ENCODE peak calls at places on chromosome 6, in five cellular contexts. J is PC-9, R is WERI-Rb-1, K is colonic mucosa, H is IMR-90. M is an unnamed sample.

GRCh38 chr6:158934157-158934556 is 65.8 kb downstream of the RSPH3 start:
- DNase-seq in H (no peak), J (no peak), R (no peak), K (no peak), M (no peak)

GRCh38 chr6:2990179-2990931 is 9.3 kb upstream of the NQO2 start:
- DNase-seq in R (peak), K (peak), H (no peak), J (no peak), M (peak)

GRCh38 chr6:166389119-166389518 is 6.4 kb upstream of the MPC1 start:
- DNase-seq in K (no peak), R (no peak), H (no peak), J (no peak), M (no peak)

GRCh38 chr6:138724015-138724414 is 49.6 kb upstream of the CCDC28A start:
- DNase-seq in K (no peak), H (no peak), R (no peak), J (no peak), M (no peak)

GRCh38 chr6:169161572-169162167 is 92.0 kb downstream of the THBS2 start:
- DNase-seq in K (no peak), H (peak), R (no peak), J (no peak), M (no peak)

GRCh38 chr6:72324591-72324990 is 297.3 kb upstream of the KCNQ5 start:
- DNase-seq in K (no peak), R (no peak), H (no peak), J (no peak), M (no peak)

GRCh38 chr6:164825386-164825785 is 484.0 kb downstream of the C6orf118 start:
- DNase-seq in R (no peak), K (no peak), H (no peak), J (peak), M (no peak)

GRCh38 chr6:139894271-139894670 is 519.8 kb upstream of the CITED2 start:
- DNase-seq in K (no peak), J (no peak), R (no peak), H (no peak), M (no peak)

GRCh38 chr6:99219788-99220187 is 129.7 kb downstream of the FAXC start:
- DNase-seq in H (no peak), R (peak), K (no peak), J (no peak), M (no peak)

GRCh38 chr6:161233986-161234620 is 39.8 kb downstream of the AGPAT4 start:
- DNase-seq in J (no peak), H (peak), K (peak), R (no peak), M (peak)

GRCh38 chr6:135938588-135939215 is 87.2 kb downstream of the PDE7B start:
- DNase-seq in J (no peak), K (no peak), H (peak), R (peak), M (no peak)

GRCh38 chr6:35445691-35446090 is 6.4 kb upstream of the FANCE start:
- DNase-seq in J (no peak), R (no peak), K (no peak), H (peak), M (no peak)

GRCh38 chr6:70846207-70846835 is 110.5 kb downstream of the B3GAT2 start:
- DNase-seq in K (no peak), R (peak), J (no peak), H (no peak), M (no peak)

GRCh38 chr6:165562421-165563090 is 100.5 kb downstream of the PDE10A start:
- DNase-seq in J (no peak), K (no peak), H (peak), R (no peak), M (no peak)

GRCh38 chr6:3766219-3766618 is 14.7 kb upstream of the PXDC1 start:
- DNase-seq in R (peak), K (no peak), J (no peak), H (no peak), M (no peak)

GRCh38 chr6:160188773-160189172 is 67.2 kb downstream of the SLC22A1 start:
- DNase-seq in K (no peak), H (no peak), J (no peak), R (no peak), M (no peak)

GRCh38 chr6:157549468-157549745 is 168.4 kb downstream of the ZDHHC14 start:
- DNase-seq in R (no peak), H (no peak), J (no peak), K (no peak), M (no peak)

GRCh38 chr6:90080876-90081464 is 186.7 kb downstream of the GJA10 start:
- DNase-seq in R (no peak), K (no peak), H (no peak), J (no peak), M (no peak)

GRCh38 chr6:16372029-16372776 is 133.8 kb downstream of the GMPR start:
- DNase-seq in H (no peak), J (no peak), K (no peak), R (no peak), M (no peak)

GRCh38 chr6:52356017-52356416 is 5.9 kb upstream of the PAQR8 start:
- DNase-seq in H (no peak), K (peak), R (no peak), J (no peak), M (no peak)

GRCh38 chr6:44869321-44869897 is 458.7 kb upstream of the RUNX2 start:
- DNase-seq in H (no peak), K (no peak), J (no peak), R (no peak), M (no peak)

GRCh38 chr6:108902389-108902792 is 54.2 kb downstream of the ARMC2 start:
- DNase-seq in H (peak), J (no peak), K (no peak), R (no peak), M (no peak)

GRCh38 chr6:110897433-110897832 is 22.8 kb downstream of the AMD1 start:
- DNase-seq in J (no peak), R (no peak), H (peak), K (no peak), M (no peak)

GRCh38 chr6:34151321-34152041 is 5.6 kb upstream of the GRM4 start:
- DNase-seq in K (no peak), J (no peak), R (peak), H (no peak), M (no peak)

GRCh38 chr6:143192766-143193165 is 132.1 kb downstream of the AIG1 start:
- DNase-seq in K (no peak), J (no peak), H (no peak), R (no peak), M (no peak)

GRCh38 chr6:53044071-53044470 is 21.1 kb upstream of the FBXO9 start:
- DNase-seq in J (no peak), R (peak), K (no peak), H (peak), M (no peak)

GRCh38 chr6:28738396-28738765 is 185.4 kb downstream of the TRIM27 start:
- DNase-seq in R (no peak), J (no peak), K (no peak), H (no peak), M (no peak)

GRCh38 chr6:163837681-163838431 is 423.3 kb downstream of the QKI start:
- DNase-seq in K (no peak), J (no peak), H (peak), R (no peak), M (no peak)

GRCh38 chr6:130148181-130148580 is 74.6 kb downstream of the SAMD3 start:
- DNase-seq in H (no peak), J (no peak), K (no peak), R (no peak), M (no peak)

GRCh38 chr6:108105584-108105983 is 31.0 kb upstream of the OSTM1 start:
- DNase-seq in J (no peak), R (no peak), K (no peak), H (no peak), M (no peak)

GRCh38 chr6:52507557-52508260 is 69.2 kb downstream of the TRAM2 start:
- DNase-seq in H (peak), J (no peak), R (no peak), K (no peak), M (no peak)

GRCh38 chr6:166258854-166259276 is 49.3 kb downstream of the PRR18 start:
- DNase-seq in K (no peak), J (peak), R (no peak), H (no peak), M (no peak)

GRCh38 chr6:153121311-153121710 is 9.8 kb downstream of the RGS17 start:
- DNase-seq in K (no peak), H (no peak), J (no peak), R (no peak), M (no peak)

GRCh38 chr6:4021862-4022715 is 56.8 kb downstream of the FAM217A start:
- DNase-seq in R (no peak), H (no peak), K (no peak), J (no peak), M (no peak)

GRCh38 chr6:44304282-44305199 is 8.6 kb downstream of the AARS2 start:
- DNase-seq in K (no peak), H (peak), R (peak), J (peak), M (no peak)

GRCh38 chr6:71886184-71887005 is at the start of gene RIMS1:
- DNase-seq in H (no peak), K (no peak), J (no peak), R (peak), M (peak)

DNA sequence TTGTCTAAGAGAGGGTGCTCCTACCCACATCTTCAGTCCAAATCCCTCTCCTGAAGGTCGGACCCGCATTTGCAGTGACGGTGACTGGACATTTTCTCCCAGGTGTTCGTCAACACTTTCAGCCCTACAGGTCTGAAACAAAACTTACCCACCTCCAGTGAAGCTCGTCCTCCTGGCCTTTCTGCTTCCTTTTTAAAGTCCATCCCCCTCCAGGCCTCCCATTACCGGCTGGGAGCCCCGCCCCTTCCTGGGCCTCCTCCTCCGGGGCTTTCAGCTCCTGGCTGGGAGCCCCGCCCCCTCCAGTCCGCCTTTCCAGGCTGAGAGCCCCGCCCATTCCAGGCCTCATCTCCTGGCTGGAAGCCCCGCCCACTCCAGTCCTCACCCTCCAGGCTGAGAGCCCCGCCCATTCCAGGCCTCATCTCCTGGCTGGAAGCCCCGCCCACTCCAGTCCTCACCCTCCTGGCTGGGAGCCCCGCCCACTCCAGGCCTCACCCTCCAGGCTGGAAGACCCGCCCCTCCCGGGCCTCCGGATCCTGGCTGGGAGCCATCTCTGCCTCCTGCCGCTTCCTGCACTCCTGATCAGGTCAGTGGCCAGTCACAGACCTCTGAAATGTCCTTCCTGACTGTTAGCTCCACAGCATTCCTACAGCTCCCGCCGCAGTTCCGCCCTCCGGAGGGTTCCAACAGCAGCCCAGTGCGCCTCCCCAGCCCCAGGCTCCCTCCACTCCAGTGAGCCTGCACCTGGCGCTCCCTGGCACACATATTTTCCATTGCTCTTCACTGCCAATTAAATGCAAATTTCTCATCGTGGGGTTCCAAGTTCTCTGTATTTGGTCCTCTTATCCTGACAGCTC is 98.5 kb downstream of the LY86 start:
- DNase-seq in K (peak), H (no peak), J (peak), R (peak), M (peak)
- H3K27ac ChIP-seq in K (peak), H (no peak), J (peak), R (peak), M (peak)

GRCh38 chr6:5995705-5996686 is 10.7 kb downstream of the NRN1 start:
- DNase-seq in K (peak), H (peak), R (peak), J (no peak), M (no peak)

GRCh38 chr6:5994999-5995698 is 11.6 kb downstream of the NRN1 start:
- DNase-seq in H (no peak), J (no peak), K (no peak), R (no peak), M (no peak)

GRCh38 chr6:5992551-5993225 is 14.0 kb downstream of the NRN1 start:
- DNase-seq in H (no peak), J (no peak), K (no peak), R (no peak), M (no peak)

GRCh38 chr6:5996701-5997419 is 9.9 kb downstream of the NRN1 start:
- DNase-seq in J (no peak), R (peak), K (no peak), H (peak), M (peak)

GRCh38 chr6:5994234-5994998 is 12.3 kb downstream of the NRN1 start:
- DNase-seq in R (no peak), H (no peak), J (no peak), K (no peak), M (no peak)
- H3K4me3 ChIP-seq in R (no peak), H (no peak), J (no peak), K (no peak), M (no peak)

DNA sequence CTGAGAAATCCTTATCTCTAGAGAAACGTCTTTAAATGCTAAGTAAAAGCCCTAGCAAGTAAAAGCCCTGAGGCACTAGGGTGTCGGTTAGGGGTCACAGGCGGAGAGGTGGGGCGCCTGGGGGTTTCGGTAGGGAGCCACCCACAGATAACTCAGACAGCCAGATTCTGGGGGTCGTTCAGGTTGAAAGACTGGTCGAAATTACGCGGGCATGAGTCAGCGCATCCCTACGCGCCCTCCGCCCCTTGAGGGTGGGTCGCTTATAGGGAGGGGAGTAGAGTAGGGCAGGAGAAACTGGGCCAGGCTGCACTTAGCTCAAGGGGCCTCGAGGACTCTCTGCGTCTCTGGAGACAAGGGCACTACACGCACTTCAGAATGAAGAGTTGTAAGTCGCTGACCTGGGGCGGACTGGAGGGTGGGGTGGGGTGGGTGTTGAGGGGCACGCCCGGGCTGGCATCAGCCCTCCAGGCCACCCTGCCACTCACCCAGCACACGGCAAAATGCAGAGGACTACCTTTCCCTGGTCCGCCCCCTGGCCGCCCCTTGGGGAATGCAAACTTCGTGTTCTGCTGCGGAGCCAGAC is 598 bp upstream of the PPT2 start:
- DNase-seq in R (no peak), H (peak), J (peak), K (peak), M (peak)
- TF ChIP-seq CTCF in R (peak), H (peak), J (peak), K (no peak), M (no peak)

GRCh38 chr6:5205877-5206840 is 54.6 kb downstream of the LYRM4 start:
- DNase-seq in R (peak), J (no peak), H (peak), K (peak), M (peak)

GRCh38 chr6:5206920-5207561 is 53.7 kb downstream of the LYRM4 start:
- DNase-seq in J (no peak), H (no peak), K (no peak), R (no peak), M (no peak)

GRCh38 chr6:5204340-5204739 is 56.4 kb downstream of the LYRM4 start:
- DNase-seq in R (no peak), J (no peak), K (no peak), H (no peak), M (no peak)

GRCh38 chr6:5203571-5203970 is 57.2 kb downstream of the LYRM4 start:
- DNase-seq in H (no peak), J (no peak), K (no peak), R (peak), M (no peak)

GRCh38 chr6:5205035-5205469 is 55.7 kb downstream of the LYRM4 start:
- DNase-seq in J (no peak), H (no peak), K (no peak), R (peak), M (no peak)
- H3K27ac ChIP-seq in J (no peak), H (no peak), K (no peak), R (peak), M (no peak)

DNA sequence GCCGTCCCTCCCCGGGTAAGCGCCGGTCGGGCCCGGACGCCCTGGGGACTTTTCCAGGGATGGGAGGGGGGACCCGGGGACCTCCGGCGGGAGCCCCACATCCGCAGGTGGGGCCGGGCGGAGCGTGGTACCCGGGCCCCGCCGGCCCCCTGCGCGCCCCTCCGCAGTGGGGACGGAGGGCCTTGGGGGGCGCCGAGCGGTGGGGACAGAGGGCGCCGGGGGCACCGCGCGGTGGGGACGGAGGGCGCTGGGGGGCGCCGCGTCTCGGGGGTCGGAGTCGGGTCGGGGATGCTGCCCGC is 267 bp downstream of the PLEKHG1 start:
- DNase-seq in R (no peak), H (no peak), J (no peak), K (no peak), M (no peak)
- H3K4me3 ChIP-seq in R (peak), H (peak), J (peak), K (peak), M (peak)

GRCh38 chr6:36605560-36606391 is 11.6 kb downstream of the SRSF3 start:
- DNase-seq in R (no peak), K (no peak), H (no peak), J (no peak), M (no peak)
- TF ChIP-seq CTCF in R (no peak), K (no peak), H (no peak), J (no peak), M (no peak)

GRCh38 chr6:79544299-79544927 is 7.2 kb upstream of the LCA5 start:
- DNase-seq in J (no peak), H (peak), K (no peak), R (no peak), M (no peak)

GRCh38 chr6:79546186-79546585 is 9.0 kb upstream of the LCA5 start:
- DNase-seq in R (no peak), K (no peak), H (peak), J (no peak), M (no peak)

GRCh38 chr6:79543411-79543810 is 6.2 kb upstream of the LCA5 start:
- DNase-seq in J (no peak), H (no peak), R (no peak), K (no peak), M (no peak)

GRCh38 chr6:79543886-79544285 is 6.7 kb upstream of the LCA5 start:
- DNase-seq in H (no peak), J (no peak), K (no peak), R (no peak), M (no peak)

GRCh38 chr6:79544939-79545450 is 7.8 kb upstream of the LCA5 start:
- DNase-seq in K (peak), R (peak), H (peak), J (peak), M (peak)
- H3K27ac ChIP-seq in K (peak), R (peak), H (peak), J (peak), M (peak)

GRCh38 chr6:25866011-25866410 is 8.0 kb downstream of the SLC17A3 start:
- DNase-seq in K (no peak), J (peak), H (no peak), R (no peak), M (no peak)

GRCh38 chr6:25869840-25870239 is 4.2 kb downstream of the SLC17A3 start:
- DNase-seq in K (no peak), H (no peak), J (no peak), R (no peak), M (no peak)

GRCh38 chr6:25872804-25873203 is 1.2 kb downstream of the SLC17A3 start:
- DNase-seq in H (no peak), J (no peak), K (no peak), R (no peak), M (no peak)

GRCh38 chr6:25874118-25874517 is at the start of gene SLC17A3:
- DNase-seq in K (no peak), H (no peak), J (no peak), R (no peak), M (no peak)

DNA sequence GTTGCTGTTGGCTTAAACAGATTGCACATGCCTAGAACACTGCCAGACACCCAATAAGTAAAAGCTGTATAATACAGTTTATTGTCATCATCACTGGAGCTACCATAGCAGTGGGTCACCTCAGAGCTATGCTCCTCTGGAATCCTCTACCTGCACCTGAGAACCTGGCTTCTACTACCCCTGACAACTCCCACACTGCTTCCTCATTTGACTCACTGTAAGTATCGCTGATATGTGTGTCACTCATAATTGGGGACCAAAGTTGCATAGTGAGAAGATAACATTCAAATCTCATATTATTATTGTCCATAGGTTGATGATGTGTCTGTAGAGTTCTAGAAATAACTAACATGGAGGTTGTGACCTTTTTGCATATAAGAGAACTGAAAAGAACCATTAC is 5.3 kb downstream of the SLC17A3 start:
- DNase-seq in H (no peak), K (no peak), R (no peak), J (no peak), M (no peak)
- H3K4me3 ChIP-seq in H (no peak), K (no peak), R (no peak), J (no peak), M (no peak)